ENCODE peak calls at places on chromosomes 4 and X, in five cellular contexts. H, U, O, I and W are unnamed samples.

GRCh38 chr4:3396611-3397010 is 45.2 kb upstream of the HGFAC start:
- DNase-seq in H (no peak), U (no peak), O (no peak), I (no peak), W (no peak)

GRCh38 chrX:6021316-6022091 is 207.2 kb downstream of the NLGN4X start:
- DNase-seq in H (no peak), U (peak), O (peak), I (peak), W (no peak)

GRCh38 chr4:128191115-128191897 is 96.3 kb downstream of the PGRMC2 start:
- DNase-seq in H (peak), U (peak), O (peak), I (peak), W (no peak)

GRCh38 chr4:165461176-165461835 is 82.5 kb downstream of the CPE start:
- DNase-seq in H (no peak), U (no peak), O (no peak), I (peak), W (no peak)

GRCh38 chr4:101696276-101697010 is 94.1 kb upstream of the BANK1 start:
- DNase-seq in H (no peak), U (no peak), O (no peak), I (no peak), W (no peak)

GRCh38 chrX:69031181-69031580 is 134.1 kb downstream of the PJA1 start:
- DNase-seq in H (no peak), U (peak), O (no peak), I (no peak), W (no peak)

GRCh38 chrX:15873566-15873965 is 19.0 kb upstream of the AP1S2 start:
- DNase-seq in H (no peak), U (no peak), O (no peak), I (peak), W (no peak)

GRCh38 chr4:177293208-177294018 is 16.3 kb upstream of the NEIL3 start:
- DNase-seq in H (no peak), U (no peak), O (no peak), I (no peak), W (no peak)

GRCh38 chr4:75142850-75143249 is 209.9 kb downstream of the PARM1 start:
- DNase-seq in H (no peak), U (no peak), O (no peak), I (peak), W (no peak)

GRCh38 chrX:56572975-56573374 is 9.5 kb downstream of the UBQLN2 start:
- DNase-seq in H (no peak), U (no peak), O (peak), I (no peak), W (no peak)

GRCh38 chr4:54726907-54727306 is 69.2 kb downstream of the KIT start:
- DNase-seq in H (no peak), U (no peak), O (no peak), I (no peak), W (no peak)

GRCh38 chr4:54482529-54482961 is 175.2 kb upstream of the KIT start:
- DNase-seq in H (no peak), U (no peak), O (no peak), I (peak), W (no peak)

GRCh38 chr4:115944146-115944905 is 830.9 kb upstream of the NDST4 start:
- DNase-seq in H (no peak), U (no peak), O (no peak), I (peak), W (no peak)

GRCh38 chr4:149311076-149311475 is 504.6 kb downstream of the IQCM start:
- DNase-seq in H (no peak), U (no peak), O (no peak), I (peak), W (no peak)

GRCh38 chrX:50211510-50211909 is 6.9 kb downstream of the CCNB3 start:
- DNase-seq in H (no peak), U (no peak), O (no peak), I (no peak), W (no peak)

GRCh38 chr4:55269970-55270369 is 76.1 kb upstream of the SRD5A3 start:
- DNase-seq in H (no peak), U (no peak), O (no peak), I (no peak), W (no peak)

GRCh38 chrX:80285131-80285773 is 135.0 kb upstream of the TENT5D start:
- DNase-seq in H (no peak), U (peak), O (no peak), I (no peak), W (no peak)

GRCh38 chr4:158826882-158827281 is 58.1 kb downstream of the FNIP2 start:
- DNase-seq in H (no peak), U (no peak), O (no peak), I (peak), W (no peak)

GRCh38 chrX:33434256-33435092 is 223.1 kb upstream of the DMD start:
- DNase-seq in H (peak), U (peak), O (peak), I (peak), W (peak)

GRCh38 chr4:185933078-185933581 is 121.1 kb upstream of the SORBS2 start:
- DNase-seq in H (no peak), U (no peak), O (no peak), I (peak), W (peak)

GRCh38 chr4:184357783-184358182 is 116.6 kb downstream of the IRF2 start:
- DNase-seq in H (no peak), U (no peak), O (no peak), I (no peak), W (no peak)

GRCh38 chrX:63581390-63581789 is 203.6 kb downstream of the ARHGEF9 start:
- DNase-seq in H (no peak), U (no peak), O (no peak), I (no peak), W (no peak)

GRCh38 chr4:40211224-40212185 is 14.7 kb downstream of the RHOH start:
- DNase-seq in H (no peak), U (no peak), O (peak), I (no peak), W (no peak)

GRCh38 chrX:134020910-134021309 is 35.5 kb upstream of the GPC3 start:
- DNase-seq in H (no peak), U (peak), O (no peak), I (no peak), W (no peak)

GRCh38 chr4:112515278-112516075 is 503 bp downstream of the NEUROG2 start:
- DNase-seq in H (no peak), U (peak), O (peak), I (peak), W (no peak)

GRCh38 chr4:67727124-67727850 is 26.3 kb upstream of the UBA6 start:
- DNase-seq in H (no peak), U (no peak), O (no peak), I (peak), W (no peak)

GRCh38 chr4:145736241-145736831 is 56.4 kb downstream of the C4orf51 start:
- DNase-seq in H (no peak), U (peak), O (no peak), I (peak), W (peak)

GRCh38 chrX:12804655-12805054 is 13.4 kb downstream of the PRPS2 start:
- DNase-seq in H (no peak), U (no peak), O (no peak), I (peak), W (no peak)

GRCh38 chr4:58127680-58128079 is 1017.5 kb upstream of the IGFBP7 start:
- DNase-seq in H (no peak), U (no peak), O (no peak), I (no peak), W (no peak)

GRCh38 chr4:15043226-15043625 is 40.9 kb downstream of the CPEB2 start:
- DNase-seq in H (no peak), U (no peak), O (no peak), I (no peak), W (no peak)

GRCh38 chr4:112647785-112648184 is 10.8 kb downstream of the LARP7 start:
- DNase-seq in H (no peak), U (no peak), O (no peak), I (peak), W (no peak)

GRCh38 chr4:23364167-23364566 is 525.7 kb downstream of the PPARGC1A start:
- DNase-seq in H (no peak), U (no peak), O (no peak), I (no peak), W (no peak)

GRCh38 chr4:168353746-168354145 is 35.2 kb upstream of the DDX60 start:
- DNase-seq in H (no peak), U (no peak), O (no peak), I (no peak), W (no peak)

GRCh38 chr4:37873383-37873782 is 17.5 kb upstream of the TBC1D1 start:
- DNase-seq in H (no peak), U (no peak), O (no peak), I (peak), W (no peak)

GRCh38 chr4:40992472-40993298 is 221.7 kb downstream of the APBB2 start:
- DNase-seq in H (no peak), U (no peak), O (no peak), I (peak), W (no peak)

GRCh38 chrX:31036895-31037294 is 34.9 kb downstream of the FTHL17 start:
- DNase-seq in H (peak), U (peak), O (no peak), I (peak), W (no peak)

GRCh38 chrX:39327255-39327654 is 526.0 kb downstream of the MID1IP1 start:
- DNase-seq in H (no peak), U (no peak), O (no peak), I (no peak), W (no peak)

GRCh38 chr4:186946682-186947294 is 223.1 kb upstream of the FAT1 start:
- DNase-seq in H (no peak), U (peak), O (no peak), I (peak), W (no peak)

GRCh38 chrX:645024-645376 is 14.4 kb downstream of the SHOX start:
- DNase-seq in H (no peak), U (no peak), O (no peak), I (no peak), W (no peak)

DNA sequence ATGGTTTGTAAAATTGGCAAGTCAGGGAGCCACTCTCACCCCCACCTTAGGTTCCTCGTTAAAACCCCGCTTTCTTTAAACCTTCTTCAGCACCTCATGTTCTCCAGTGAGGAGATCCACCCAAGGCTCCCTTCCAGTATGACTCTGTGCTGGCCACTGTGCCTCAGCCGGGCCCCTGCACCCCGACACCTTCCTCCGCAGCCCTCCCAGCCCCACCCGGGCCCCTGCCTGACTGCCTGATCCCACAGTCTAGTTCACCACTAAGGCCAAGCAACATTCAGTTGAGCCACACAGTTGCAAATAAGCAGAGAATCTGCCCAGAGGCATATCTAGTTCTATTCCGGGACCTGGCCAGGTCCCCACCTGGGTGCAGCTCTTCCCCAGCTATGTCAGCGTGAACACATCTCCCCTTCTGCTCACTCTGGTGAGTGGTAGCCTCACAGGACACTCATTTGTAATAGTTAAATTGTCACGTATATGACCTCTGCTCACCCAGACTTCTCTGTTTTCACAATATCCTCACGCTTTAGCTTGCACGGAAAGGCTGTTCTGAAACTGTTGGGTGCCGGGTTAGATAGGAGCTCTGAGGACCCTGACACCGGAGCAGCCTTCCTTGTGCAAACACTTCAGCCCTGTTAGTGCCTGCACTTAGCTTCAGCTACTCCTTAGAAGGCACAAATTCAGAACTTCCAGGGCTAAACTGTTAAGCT is 146.8 kb downstream of the DCTD start:
- DNase-seq in H (no peak), U (peak), O (no peak), I (no peak), W (no peak)
- H3K27ac ChIP-seq in H (no peak), U (peak), O (no peak), I (no peak), W (no peak)

DNA sequence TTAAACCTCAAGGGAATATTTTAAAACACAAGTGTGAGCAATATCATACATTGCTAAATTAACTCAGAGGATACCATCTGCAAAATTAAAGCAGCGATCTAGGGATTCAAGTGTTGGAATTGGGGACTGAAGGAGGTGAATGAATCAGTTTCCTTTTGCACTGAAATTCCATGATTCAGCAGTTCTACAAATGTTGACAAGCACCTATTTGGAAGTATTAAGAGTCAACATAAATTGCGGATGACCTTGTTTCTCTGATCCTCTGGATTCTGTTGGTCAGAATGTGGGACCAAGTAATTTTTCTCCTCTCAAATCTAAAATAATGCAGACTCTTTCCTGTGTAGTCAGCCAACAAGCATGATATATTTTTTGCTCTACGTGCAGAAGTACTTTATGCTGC is 78.8 kb downstream of the LDB2 start:
- DNase-seq in H (no peak), U (no peak), O (no peak), I (no peak), W (no peak)
- H3K27ac ChIP-seq in H (no peak), U (no peak), O (no peak), I (no peak), W (no peak)

GRCh38 chrX:10897768-10898167 is 213.4 kb upstream of the HCCS start:
- DNase-seq in H (no peak), U (no peak), O (no peak), I (no peak), W (no peak)

GRCh38 chrX:10893976-10894375 is 217.2 kb upstream of the HCCS start:
- DNase-seq in H (no peak), U (no peak), O (no peak), I (no peak), W (no peak)

GRCh38 chrX:10892605-10893225 is 218.4 kb upstream of the HCCS start:
- DNase-seq in H (no peak), U (no peak), O (no peak), I (peak), W (no peak)
- H3K27ac ChIP-seq in H (no peak), U (no peak), O (no peak), I (no peak), W (no peak)

DNA sequence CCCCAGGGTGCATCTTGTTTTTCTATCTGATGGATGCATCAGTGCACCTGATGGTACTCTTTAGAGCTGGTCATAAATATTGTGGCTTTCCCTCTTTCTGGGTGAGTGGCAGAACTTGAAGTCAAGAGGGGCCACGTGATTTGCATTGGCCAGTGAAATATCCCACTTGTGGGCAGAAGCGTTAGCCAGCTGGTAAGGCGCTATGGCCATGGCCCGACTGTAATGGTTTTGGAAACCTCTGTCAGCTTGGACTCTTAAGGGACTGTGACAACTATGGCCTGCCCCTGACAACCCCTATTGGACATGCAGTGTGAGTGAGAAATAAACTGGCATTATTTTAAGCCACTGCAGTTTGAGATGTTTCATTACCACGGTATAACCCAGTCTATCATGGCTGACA is 72.8 kb downstream of the SEL1L3 start:
- DNase-seq in H (no peak), U (no peak), O (no peak), I (no peak), W (no peak)
- H3K27ac ChIP-seq in H (no peak), U (no peak), O (no peak), I (no peak), W (no peak)

GRCh38 chr4:143286733-143287570 is 49.7 kb upstream of the GAB1 start:
- DNase-seq in H (no peak), U (no peak), O (no peak), I (peak), W (no peak)
- H3K27ac ChIP-seq in H (peak), U (no peak), O (no peak), I (peak), W (peak)